ENCODE peak calls at places on chromosomes 5 and 9, in eight cellular contexts. One of them, this sample, is unnamed.
A peak's percentile ranks its signal among the peaks of the same experiment; 100 is the strongest.

GRCh38 chr9:17116400-17116837 is 18.4 kb upstream of the CNTLN start:
- DNase-seq in IMR-90: peak; percentile 54
- DNase-seq in psoas muscle: no peak
- DNase-seq in astrocyte of the spinal cord: peak; percentile 63
- DNase-seq in RWPE1: peak; percentile 52
- DNase-seq in gastrocnemius medialis: no peak
- DNase-seq in AG09319: no peak
- DNase-seq in endothelial cell: no peak
- DNase-seq in this sample: peak; percentile 50

GRCh38 chr9:129384138-129384886 is 206.3 kb upstream of the IER5L start:
- DNase-seq in IMR-90: no peak
- DNase-seq in psoas muscle: no peak
- DNase-seq in astrocyte of the spinal cord: no peak
- DNase-seq in RWPE1: no peak
- DNase-seq in gastrocnemius medialis: no peak
- DNase-seq in AG09319: no peak
- DNase-seq in endothelial cell: no peak
- DNase-seq in this sample: no peak

GRCh38 chr9:106962105-106962504 is 99.1 kb downstream of the ZNF462 start:
- DNase-seq in IMR-90: no peak
- DNase-seq in psoas muscle: no peak
- DNase-seq in astrocyte of the spinal cord: peak; percentile 47
- DNase-seq in RWPE1: no peak
- DNase-seq in gastrocnemius medialis: no peak
- DNase-seq in AG09319: no peak
- DNase-seq in endothelial cell: no peak
- DNase-seq in this sample: no peak

GRCh38 chr5:76617675-76618074 is 5.5 kb downstream of the F2RL2 start:
- DNase-seq in IMR-90: peak; percentile 96
- DNase-seq in psoas muscle: no peak
- DNase-seq in astrocyte of the spinal cord: peak; percentile 77
- DNase-seq in RWPE1: no peak
- DNase-seq in gastrocnemius medialis: no peak
- DNase-seq in AG09319: no peak
- DNase-seq in endothelial cell: no peak
- DNase-seq in this sample: no peak

GRCh38 chr9:137298983-137299521 is 3.0 kb downstream of the NRARP start:
- DNase-seq in IMR-90: no peak
- DNase-seq in psoas muscle: no peak
- DNase-seq in astrocyte of the spinal cord: no peak
- DNase-seq in RWPE1: no peak
- DNase-seq in gastrocnemius medialis: no peak
- DNase-seq in AG09319: no peak
- DNase-seq in endothelial cell: no peak
- DNase-seq in this sample: no peak

GRCh38 chr5:67052034-67052433 is 144.6 kb downstream of the CD180 start:
- DNase-seq in IMR-90: peak; percentile 28
- DNase-seq in psoas muscle: no peak
- DNase-seq in astrocyte of the spinal cord: no peak
- DNase-seq in RWPE1: no peak
- DNase-seq in gastrocnemius medialis: no peak
- DNase-seq in AG09319: no peak
- DNase-seq in endothelial cell: no peak
- DNase-seq in this sample: no peak

GRCh38 chr9:79026311-79026710 is 545.5 kb upstream of the TLE4 start:
- DNase-seq in IMR-90: no peak
- DNase-seq in psoas muscle: no peak
- DNase-seq in astrocyte of the spinal cord: peak; percentile 6
- DNase-seq in RWPE1: peak; percentile 90
- DNase-seq in gastrocnemius medialis: no peak
- DNase-seq in AG09319: no peak
- DNase-seq in endothelial cell: no peak
- DNase-seq in this sample: peak; percentile 67

GRCh38 chr9:133184971-133185370 is 21.3 kb upstream of the GBGT1 start:
- DNase-seq in IMR-90: peak; percentile 62
- DNase-seq in psoas muscle: no peak
- DNase-seq in astrocyte of the spinal cord: peak; percentile 73
- DNase-seq in RWPE1: peak; percentile 93
- DNase-seq in gastrocnemius medialis: no peak
- DNase-seq in AG09319: no peak
- DNase-seq in endothelial cell: peak; percentile 33
- DNase-seq in this sample: peak; percentile 77

GRCh38 chr9:97808415-97808814 is 44.6 kb upstream of the FOXE1 start:
- DNase-seq in IMR-90: no peak
- DNase-seq in psoas muscle: no peak
- DNase-seq in astrocyte of the spinal cord: no peak
- DNase-seq in RWPE1: no peak
- DNase-seq in gastrocnemius medialis: no peak
- DNase-seq in AG09319: no peak
- DNase-seq in endothelial cell: no peak
- DNase-seq in this sample: no peak

GRCh38 chr9:123659358-123659757 is 270.6 kb downstream of the DENND1A start:
- DNase-seq in IMR-90: no peak
- DNase-seq in psoas muscle: no peak
- DNase-seq in astrocyte of the spinal cord: no peak
- DNase-seq in RWPE1: no peak
- DNase-seq in gastrocnemius medialis: no peak
- DNase-seq in AG09319: no peak
- DNase-seq in endothelial cell: no peak
- DNase-seq in this sample: no peak

GRCh38 chr9:90546200-90546599 is 96.4 kb downstream of the DIRAS2 start:
- DNase-seq in IMR-90: peak; percentile 94
- DNase-seq in psoas muscle: no peak
- DNase-seq in astrocyte of the spinal cord: peak; percentile 94
- DNase-seq in RWPE1: peak; percentile 80
- DNase-seq in gastrocnemius medialis: no peak
- DNase-seq in AG09319: no peak
- DNase-seq in endothelial cell: no peak
- DNase-seq in this sample: peak; percentile 60

GRCh38 chr5:23208959-23209431 is 298.4 kb upstream of the PRDM9 start:
- DNase-seq in IMR-90: peak; percentile 23
- DNase-seq in psoas muscle: no peak
- DNase-seq in astrocyte of the spinal cord: peak; percentile 29
- DNase-seq in RWPE1: peak; percentile 53
- DNase-seq in gastrocnemius medialis: no peak
- DNase-seq in AG09319: no peak
- DNase-seq in endothelial cell: peak; percentile 60
- DNase-seq in this sample: peak; percentile 76
- TF ChIP-seq CTCF in IMR-90: peak; percentile 37
- TF ChIP-seq CTCF in psoas muscle: peak; percentile 47
- TF ChIP-seq CTCF in astrocyte of the spinal cord: peak; percentile 53
- TF ChIP-seq CTCF in RWPE1: peak; percentile 83
- TF ChIP-seq CTCF in gastrocnemius medialis: peak; percentile 18
- TF ChIP-seq CTCF in AG09319: peak; percentile 39
- TF ChIP-seq CTCF in endothelial cell: peak; percentile 76
- TF ChIP-seq CTCF in this sample: peak; percentile 69

DNA sequence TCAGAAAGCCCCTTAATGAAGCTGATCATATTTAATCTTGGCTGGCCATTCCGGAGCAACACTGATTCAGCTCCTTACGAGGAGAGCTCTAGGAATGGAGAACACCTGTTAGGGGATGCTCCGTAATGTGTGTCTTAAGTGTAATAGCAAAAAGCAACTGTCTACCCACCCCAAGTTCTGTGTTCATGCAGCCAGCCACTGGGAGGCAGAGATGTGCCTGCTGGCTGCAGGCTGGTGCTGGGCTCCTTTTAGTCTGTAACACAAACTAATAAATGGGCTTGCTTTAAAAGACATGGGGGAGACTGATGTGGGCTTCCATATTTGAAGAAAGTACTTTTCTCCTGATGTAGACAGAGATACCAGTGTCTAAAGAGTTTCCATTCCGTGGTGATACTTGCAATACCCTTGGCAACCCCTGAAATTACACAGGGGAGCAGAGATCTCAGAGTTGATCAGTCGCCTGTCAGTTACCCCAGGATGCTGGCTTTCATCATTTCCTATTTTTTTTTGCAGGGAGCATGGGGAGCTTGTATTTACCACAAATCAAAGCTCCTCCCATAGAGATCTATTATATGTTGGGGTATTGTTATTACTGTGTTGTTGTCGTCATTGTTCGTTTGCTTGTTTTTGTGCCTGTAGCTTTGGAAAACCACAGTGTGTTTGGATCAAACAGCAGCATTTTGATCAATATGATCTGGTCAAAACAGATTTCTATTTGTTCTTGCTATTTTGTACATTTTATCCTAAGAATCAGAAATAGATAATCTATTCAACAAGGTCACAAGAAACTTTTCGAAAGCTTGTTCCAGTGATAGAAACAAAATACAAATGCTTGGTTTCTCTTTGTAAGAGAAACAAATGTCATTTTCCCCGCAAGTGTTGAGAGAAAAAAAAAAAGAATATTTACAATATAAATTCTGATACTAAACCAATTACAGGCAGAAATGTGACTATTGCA is 65.8 kb downstream of the MTX3 start:
- DNase-seq in IMR-90: peak; percentile 41
- DNase-seq in psoas muscle: no peak
- DNase-seq in astrocyte of the spinal cord: no peak
- DNase-seq in RWPE1: no peak
- DNase-seq in gastrocnemius medialis: no peak
- DNase-seq in AG09319: no peak
- DNase-seq in endothelial cell: no peak
- DNase-seq in this sample: peak; percentile 11
- TF ChIP-seq CTCF in IMR-90: peak; percentile 46
- TF ChIP-seq CTCF in psoas muscle: no peak
- TF ChIP-seq CTCF in astrocyte of the spinal cord: peak; percentile 40
- TF ChIP-seq CTCF in RWPE1: no peak
- TF ChIP-seq CTCF in gastrocnemius medialis: no peak
- TF ChIP-seq CTCF in AG09319: peak; percentile 62
- TF ChIP-seq CTCF in endothelial cell: no peak
- TF ChIP-seq CTCF in this sample: no peak

GRCh38 chr9:580652-581342 is 260.7 kb upstream of the DMRT1 start:
- DNase-seq in IMR-90: no peak
- DNase-seq in psoas muscle: no peak
- DNase-seq in astrocyte of the spinal cord: no peak
- DNase-seq in RWPE1: no peak
- DNase-seq in gastrocnemius medialis: no peak
- DNase-seq in AG09319: no peak
- DNase-seq in endothelial cell: no peak
- DNase-seq in this sample: no peak

GRCh38 chr9:582775-583174 is 258.7 kb upstream of the DMRT1 start:
- DNase-seq in IMR-90: no peak
- DNase-seq in psoas muscle: no peak
- DNase-seq in astrocyte of the spinal cord: no peak
- DNase-seq in RWPE1: no peak
- DNase-seq in gastrocnemius medialis: no peak
- DNase-seq in AG09319: no peak
- DNase-seq in endothelial cell: no peak
- DNase-seq in this sample: no peak

DNA sequence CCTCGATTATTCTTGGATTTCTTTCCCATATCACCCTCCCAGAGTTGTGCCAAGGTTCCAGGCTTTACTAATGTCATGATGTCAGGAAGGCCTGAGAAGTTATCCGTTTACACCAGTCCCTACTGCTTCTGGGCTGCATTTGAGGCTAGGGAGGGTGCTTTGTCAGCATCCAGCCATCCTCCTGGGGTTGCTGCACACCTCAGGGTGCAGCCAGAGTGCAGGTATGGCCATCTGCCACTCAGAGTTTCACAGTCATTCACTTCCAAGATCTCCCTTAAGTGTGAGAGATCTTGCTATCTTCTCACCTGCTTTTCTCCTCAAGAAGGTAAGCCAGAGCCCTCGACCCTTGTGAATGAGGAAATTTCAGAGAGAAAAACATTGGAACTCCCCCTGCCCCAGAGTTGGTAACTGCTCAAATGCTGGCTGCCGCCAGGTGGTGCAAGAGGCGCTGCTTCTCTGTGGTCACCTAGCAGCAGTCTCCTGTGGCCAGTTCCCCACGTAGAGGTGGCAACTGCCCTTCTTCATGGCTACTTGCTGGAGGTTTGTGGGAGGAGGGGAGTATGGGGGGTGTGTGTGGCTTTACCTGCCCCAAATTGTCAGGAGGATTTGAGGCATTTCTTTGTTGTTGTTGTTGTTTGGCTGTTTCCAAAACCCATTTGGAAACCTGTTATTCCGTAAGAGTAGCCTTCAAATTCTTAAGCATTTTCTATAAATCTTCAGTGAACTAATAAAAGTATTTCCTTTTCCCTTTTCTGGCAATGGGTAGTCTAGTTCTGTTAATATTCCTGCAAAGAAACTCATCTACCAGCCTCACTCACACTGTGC is 259.6 kb upstream of the DMRT1 start:
- DNase-seq in IMR-90: no peak
- DNase-seq in psoas muscle: no peak
- DNase-seq in astrocyte of the spinal cord: no peak
- DNase-seq in RWPE1: no peak
- DNase-seq in gastrocnemius medialis: no peak
- DNase-seq in AG09319: no peak
- DNase-seq in endothelial cell: peak; percentile 57
- DNase-seq in this sample: peak; percentile 44
- TF ChIP-seq CTCF in IMR-90: peak; percentile 36
- TF ChIP-seq CTCF in psoas muscle: no peak
- TF ChIP-seq CTCF in astrocyte of the spinal cord: peak; percentile 29
- TF ChIP-seq CTCF in RWPE1: no peak
- TF ChIP-seq CTCF in gastrocnemius medialis: no peak
- TF ChIP-seq CTCF in AG09319: peak; percentile 13
- TF ChIP-seq CTCF in endothelial cell: peak; percentile 43
- TF ChIP-seq CTCF in this sample: peak; percentile 24

GRCh38 chr9:122159925-122160246 is 178 bp downstream of the MORN5 start:
- DNase-seq in IMR-90: no peak
- DNase-seq in psoas muscle: no peak
- DNase-seq in astrocyte of the spinal cord: no peak
- DNase-seq in RWPE1: no peak
- DNase-seq in gastrocnemius medialis: no peak
- DNase-seq in AG09319: no peak
- DNase-seq in endothelial cell: no peak
- DNase-seq in this sample: no peak

GRCh38 chr9:122164286-122164685 is 4.6 kb downstream of the MORN5 start:
- DNase-seq in IMR-90: no peak
- DNase-seq in psoas muscle: no peak
- DNase-seq in astrocyte of the spinal cord: no peak
- DNase-seq in RWPE1: no peak
- DNase-seq in gastrocnemius medialis: no peak
- DNase-seq in AG09319: no peak
- DNase-seq in endothelial cell: no peak
- DNase-seq in this sample: no peak

GRCh38 chr9:122158202-122158601 is 1.4 kb downstream of the NDUFA8 start:
- DNase-seq in IMR-90: peak; percentile 43
- DNase-seq in psoas muscle: no peak
- DNase-seq in astrocyte of the spinal cord: peak; percentile 34
- DNase-seq in RWPE1: peak; percentile 69
- DNase-seq in gastrocnemius medialis: peak; percentile 49
- DNase-seq in AG09319: no peak
- DNase-seq in endothelial cell: peak; percentile 39
- DNase-seq in this sample: peak; percentile 48

GRCh38 chr9:122159026-122159924 is at the start of the genes MORN5 and NDUFA8:
- DNase-seq in IMR-90: peak; percentile 95
- DNase-seq in psoas muscle: peak; percentile 98
- DNase-seq in astrocyte of the spinal cord: peak; percentile 94
- DNase-seq in RWPE1: peak; percentile 100
- DNase-seq in gastrocnemius medialis: peak; percentile 95
- DNase-seq in AG09319: peak; percentile 91
- DNase-seq in endothelial cell: peak; percentile 99
- DNase-seq in this sample: peak; percentile 95

DNA sequence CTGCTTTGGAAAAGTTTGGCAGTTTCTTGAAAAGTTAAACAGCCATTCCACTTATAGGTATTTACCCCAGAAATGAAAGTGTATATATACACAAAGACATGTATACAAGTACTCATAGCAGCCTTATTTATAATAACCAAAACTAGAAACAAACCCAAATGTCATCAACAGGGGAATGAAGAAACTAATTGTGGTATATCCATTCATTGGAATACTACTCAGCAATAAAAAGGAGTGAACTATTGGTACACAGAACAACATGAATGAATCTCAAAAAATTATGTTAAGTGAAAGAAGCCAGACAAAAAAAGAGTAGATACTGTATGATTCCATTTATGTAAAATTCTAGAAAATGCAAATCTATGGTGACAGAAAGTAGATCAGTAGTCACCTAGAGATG is 2.7 kb downstream of the MORN5 start:
- DNase-seq in IMR-90: no peak
- DNase-seq in psoas muscle: no peak
- DNase-seq in astrocyte of the spinal cord: no peak
- DNase-seq in RWPE1: no peak
- DNase-seq in gastrocnemius medialis: no peak
- DNase-seq in AG09319: no peak
- DNase-seq in endothelial cell: no peak
- DNase-seq in this sample: no peak
- TF ChIP-seq CTCF in IMR-90: no peak
- TF ChIP-seq CTCF in psoas muscle: no peak
- TF ChIP-seq CTCF in astrocyte of the spinal cord: no peak
- TF ChIP-seq CTCF in RWPE1: no peak
- TF ChIP-seq CTCF in gastrocnemius medialis: no peak
- TF ChIP-seq CTCF in AG09319: no peak
- TF ChIP-seq CTCF in endothelial cell: no peak
- TF ChIP-seq CTCF in this sample: no peak